ENCODE peak calls at places on chromosomes 7 and 10, in seven cellular contexts. W is Right ventricle myocardium superior, H is NCI-H1436 treated with DMSO at 0.1 percent for 48 hours, B is erythroblast, T is COR-L47, Q is activated T-helper 1 cell treated with Interleukin-2 at 50 U/mL for 16 hours, X is fibroblast of mammary gland. N is an unnamed sample.

GRCh38 chr7:18505870-18506460 is 10.4 kb downstream of the HDAC9 start:
- DNase-seq in H (no peak), B (peak; percentile 15), Q (no peak), X (peak; percentile 48), W (no peak), T (no peak), N (no peak)

GRCh38 chr7:155051355-155051754 is 18.8 kb upstream of the HTR5A start:
- DNase-seq in Q (no peak), B (no peak), T (no peak), W (no peak), H (no peak), X (no peak), N (no peak)

GRCh38 chr10:99285846-99286245 is 43.3 kb upstream of the CNNM1 start:
- DNase-seq in T (no peak), H (no peak), X (peak; percentile 59), B (no peak), W (no peak), Q (no peak), N (no peak)

GRCh38 chr7:87899258-87899657 is 23.0 kb downstream of the DBF4 start:
- DNase-seq in B (no peak), Q (no peak), H (no peak), T (no peak), X (no peak), W (no peak), N (no peak)

GRCh38 chr7:142461437-142461836 is 203.6 kb upstream of the PRSS58 start:
- DNase-seq in H (no peak), T (no peak), B (no peak), W (no peak), Q (no peak), X (peak; percentile 92), N (peak; percentile 76)

GRCh38 chr7:80386686-80387085 is 125.2 kb downstream of the GNAT3 start:
- DNase-seq in B (no peak), W (no peak), T (no peak), Q (no peak), H (no peak), X (peak; percentile 43), N (no peak)

GRCh38 chr7:116810267-116811116 is 51.9 kb upstream of the CAPZA2 start:
- DNase-seq in B (no peak), T (no peak), W (no peak), X (peak; percentile 29), Q (no peak), H (no peak), N (no peak)

GRCh38 chr10:98289802-98290209 is 21.8 kb upstream of the LOXL4 start:
- DNase-seq in Q (no peak), B (no peak), X (no peak), H (no peak), T (no peak), W (no peak), N (no peak)

GRCh38 chr10:48605264-48605615 is 367 bp upstream of the ARHGAP22 start:
- DNase-seq in Q (no peak), T (no peak), X (peak; percentile 22), W (no peak), H (peak; percentile 44), B (no peak), N (no peak)

GRCh38 chr10:873020-873419 is 58.5 kb downstream of the LARP4B start:
- DNase-seq in T (no peak), X (no peak), H (no peak), W (no peak), Q (no peak), B (no peak), N (no peak)

GRCh38 chr10:109737009-109737408 is 186.3 kb downstream of the XPNPEP1 start:
- DNase-seq in W (no peak), Q (no peak), H (no peak), X (no peak), T (no peak), B (no peak), N (no peak)

GRCh38 chr10:17607603-17608332 is 9.4 kb downstream of the HACD1 start:
- DNase-seq in W (no peak), T (no peak), H (no peak), X (peak; percentile 73), Q (no peak), B (peak; percentile 74), N (peak; percentile 27)

GRCh38 chr10:85995791-85996190 is 370.8 kb downstream of the GRID1 start:
- DNase-seq in W (no peak), H (no peak), T (no peak), Q (no peak), X (peak; percentile 12), B (peak; percentile 4), N (no peak)

GRCh38 chr10:86364551-86365345 is 1.8 kb downstream of the GRID1 start:
- DNase-seq in B (peak; percentile 8), T (no peak), Q (no peak), H (no peak), X (no peak), W (no peak), N (no peak)

GRCh38 chr7:40175725-40176510 is 41.1 kb downstream of the SUGCT start:
- DNase-seq in H (no peak), Q (no peak), X (peak; percentile 58), B (no peak), W (no peak), T (no peak), N (peak; percentile 24)